ENCODE peak calls at places on chromosomes 16 and 17, in six cellular contexts. B is GM23338; L is iPS DF 6.9; C is upper lobe of right lung; P is CD8-positive, alpha-beta memory T cell; Y is OCI-LY7. M is an unnamed sample.

GRCh38 chr16:23863511-23864422 is 28.0 kb downstream of the PRKCB start:
- DNase-seq in P (peak; percentile 59), B (no peak), L (no peak), Y (peak; percentile 86), C (no peak), M (no peak)

GRCh38 chr17:13597723-13598347 is 3.9 kb downstream of the HS3ST3A1 start:
- DNase-seq in Y (peak; percentile 49), B (peak; percentile 46), C (no peak), P (peak; percentile 31), L (no peak), M (peak; percentile 59)

GRCh38 chr16:59635674-59636073 is 901.6 kb upstream of the GOT2 start:
- DNase-seq in Y (no peak), C (no peak), P (no peak), B (no peak), L (no peak), M (no peak)

GRCh38 chr17:68353121-68353521 is 61.8 kb downstream of the ARSG start:
- DNase-seq in C (no peak), B (no peak), P (no peak), L (no peak), Y (no peak), M (no peak)

GRCh38 chr16:59192551-59193199 is 458.6 kb upstream of the GOT2 start:
- DNase-seq in P (no peak), L (peak; percentile 54), Y (peak; percentile 10), C (no peak), B (peak; percentile 91), M (no peak)

GRCh38 chr16:86874141-86874540 is 295.8 kb downstream of the FOXL1 start:
- DNase-seq in P (no peak), Y (peak; percentile 31), L (no peak), C (no peak), B (peak; percentile 74), M (no peak)

GRCh38 chr17:2723997-2724782 is 12.6 kb upstream of the CLUH start:
- DNase-seq in Y (no peak), C (no peak), B (peak; percentile 90), P (no peak), L (no peak), M (peak; percentile 58)

GRCh38 chr17:73718912-73719311 is 74.7 kb upstream of the SDK2 start:
- DNase-seq in B (no peak), L (no peak), C (no peak), Y (no peak), P (no peak), M (no peak)

GRCh38 chr17:72123964-72124791 is 3.4 kb downstream of the SOX9 start:
- DNase-seq in P (no peak), C (no peak), B (peak; percentile 69), Y (no peak), L (no peak), M (peak; percentile 61)

GRCh38 chr17:35345445-35345925 is 27.9 kb downstream of the SLFN11 start:
- DNase-seq in C (no peak), P (no peak), L (no peak), B (peak; percentile 23), Y (no peak), M (no peak)

GRCh38 chr16:60684002-60684401 is 1352.2 kb downstream of the CDH8 start:
- DNase-seq in Y (no peak), C (no peak), L (no peak), B (no peak), P (no peak), M (no peak)

GRCh38 chr17:34672176-34672785 is 92.9 kb downstream of the TMEM132E start:
- DNase-seq in Y (no peak), L (no peak), P (no peak), B (no peak), C (no peak), M (no peak)

GRCh38 chr17:6072157-6072556 is 2.0 kb downstream of the WSCD1 start:
- DNase-seq in C (no peak), L (no peak), P (no peak), Y (no peak), B (no peak), M (no peak)

GRCh38 chr16:87918866-87919680 is 17.3 kb downstream of the CA5A start:
- DNase-seq in Y (no peak), L (no peak), B (no peak), C (no peak), P (no peak), M (peak; percentile 65)

GRCh38 chr16:72847187-72848044 is 200.5 kb downstream of the ZFHX3 start:
- DNase-seq in C (no peak), Y (peak; percentile 34), P (no peak), L (no peak), B (peak; percentile 73), M (no peak)

GRCh38 chr16:86593913-86594312 is 15.6 kb downstream of the FOXL1 start:
- DNase-seq in L (no peak), C (no peak), Y (no peak), B (no peak), P (no peak), M (no peak)

GRCh38 chr16:26598061-26598460 is 468.7 kb upstream of the C16orf82 start:
- DNase-seq in C (no peak), Y (no peak), P (peak; percentile 12), B (no peak), L (no peak), M (no peak)

DNA sequence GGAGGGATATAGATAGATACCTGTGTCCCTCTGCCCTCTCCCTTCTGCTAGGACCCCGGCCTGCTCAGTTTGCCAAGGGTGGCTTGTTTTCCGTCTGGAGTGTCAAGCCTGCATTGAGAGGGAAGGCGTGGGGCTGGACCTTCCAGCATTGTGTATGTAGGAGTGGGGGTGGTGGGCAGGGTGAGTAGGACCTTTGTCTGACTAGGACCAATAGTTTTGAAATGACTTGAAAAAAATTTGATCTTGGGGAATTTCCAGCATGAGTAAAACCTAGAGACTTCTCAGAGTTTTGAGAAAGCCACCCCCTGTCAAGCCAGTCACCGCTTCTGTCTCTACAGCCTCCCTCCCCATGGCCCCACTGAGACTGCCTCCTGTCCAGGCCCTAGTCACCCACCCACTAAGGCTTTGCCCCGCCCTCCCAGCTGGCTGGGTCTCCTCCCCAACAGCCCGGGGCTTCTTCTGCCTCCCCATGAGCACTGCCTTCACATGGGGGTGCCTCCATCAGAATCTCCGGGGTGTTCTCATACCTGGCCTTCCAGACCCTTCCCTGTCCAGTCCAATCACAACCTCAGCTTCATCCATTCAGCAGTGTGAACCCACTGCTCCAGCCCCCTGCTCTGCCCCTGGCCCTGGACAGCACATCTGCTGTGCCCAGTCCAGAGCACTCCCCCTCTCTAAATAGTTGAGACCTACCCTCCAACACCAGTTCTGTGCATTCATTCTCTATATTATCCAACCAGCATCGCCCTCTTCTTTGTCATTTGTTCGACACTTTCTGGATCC is 207.0 kb downstream of the MSI2 start:
- DNase-seq in B (no peak), P (no peak), Y (no peak), L (no peak), C (no peak), M (peak; percentile 63)
- H3K27ac ChIP-seq in B (no peak overlapping the region), P (no peak overlapping the region), Y (no peak overlapping the region), L (no peak overlapping the region), C (no peak overlapping the region), M (no peak overlapping the region)

DNA sequence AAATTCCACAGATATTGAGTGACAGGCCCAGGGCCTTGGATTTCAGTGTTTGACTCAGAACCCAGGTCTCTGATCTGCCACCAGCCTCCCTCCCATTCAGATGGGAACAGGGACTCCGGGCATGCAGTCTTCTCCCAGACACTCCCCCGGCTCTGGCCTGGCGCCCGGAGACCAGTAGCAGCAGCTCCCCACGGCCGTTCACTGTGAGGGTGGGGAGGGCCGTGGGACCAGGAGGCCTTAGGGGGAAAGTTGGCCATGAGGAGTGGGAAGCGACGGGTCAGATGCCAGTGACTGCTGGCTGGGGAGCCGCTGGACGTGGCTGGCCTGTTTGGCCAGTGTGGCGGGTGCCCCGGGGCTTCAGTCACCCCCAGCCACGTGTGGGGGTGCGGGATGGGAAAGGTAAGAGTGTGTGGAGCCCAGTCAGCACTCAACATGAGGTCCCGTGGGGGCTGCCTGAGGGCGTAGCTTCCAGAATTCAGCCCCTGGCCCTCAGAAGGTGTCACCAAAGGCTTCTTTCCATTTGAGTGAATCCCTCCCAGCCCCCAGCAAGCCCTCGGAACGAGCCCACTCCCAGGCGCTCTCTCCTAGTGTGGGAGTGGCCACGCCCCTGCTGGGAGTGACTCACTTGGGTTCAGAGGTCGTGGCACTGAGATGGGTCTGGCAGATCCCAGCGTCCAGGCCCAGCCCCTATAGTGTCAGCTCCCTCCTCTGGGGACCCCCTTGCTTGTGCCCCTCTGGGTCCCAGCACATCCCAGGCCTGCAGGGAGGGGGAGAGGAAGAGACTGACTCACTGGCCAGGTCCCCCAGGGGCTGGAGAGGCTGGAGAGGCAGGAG is 309.4 kb downstream of the SEC14L1 start:
- DNase-seq in L (no peak), Y (peak; percentile 58), C (no peak), B (peak; percentile 62), P (no peak), M (peak; percentile 91)
- H3K4me1 ChIP-seq in L (peaks cover 21% of the 10 kb centered on the region), Y (peaks cover 69% of the 10 kb centered on the region), C (peaks cover 87% of the 10 kb centered on the region), B (peaks cover 40% of the 10 kb centered on the region), P (peaks cover 67% of the 10 kb centered on the region), M (peaks cover 36% of the 10 kb centered on the region)

GRCh38 chr16:81718637-81719036 is 60.5 kb upstream of the PLCG2 start:
- DNase-seq in C (no peak), Y (no peak), L (no peak), P (no peak), B (no peak), M (no peak)
- H3K27ac ChIP-seq in C (no peak overlapping the region), Y (no peak overlapping the region), L (no peak overlapping the region), P (peak overlapping the region; percentile 66), B (no peak overlapping the region), M (no peak overlapping the region)

GRCh38 chr16:74999208-74999682 is 421 bp downstream of the ZNRF1 start:
- DNase-seq in B (peak; percentile 36), C (peak; percentile 70), P (no peak), L (no peak), Y (no peak), M (peak; percentile 38)

GRCh38 chr16:74999683-75000480 is 1.1 kb downstream of the ZNRF1 start:
- DNase-seq in Y (peak; percentile 53), C (peak; percentile 79), P (peak; percentile 61), B (peak; percentile 80), L (no peak), M (peak; percentile 44)

GRCh38 chr16:74997042-74997491 is 1.8 kb upstream of the ZNRF1 start:
- DNase-seq in P (no peak), Y (no peak), B (no peak), L (no peak), C (no peak), M (no peak)

GRCh38 chr16:74998481-74999207 is at the start of gene ZNRF1:
- DNase-seq in P (peak; percentile 66), B (peak; percentile 92), Y (peak; percentile 84), C (peak; percentile 92), L (peak; percentile 68), M (peak; percentile 95)

DNA sequence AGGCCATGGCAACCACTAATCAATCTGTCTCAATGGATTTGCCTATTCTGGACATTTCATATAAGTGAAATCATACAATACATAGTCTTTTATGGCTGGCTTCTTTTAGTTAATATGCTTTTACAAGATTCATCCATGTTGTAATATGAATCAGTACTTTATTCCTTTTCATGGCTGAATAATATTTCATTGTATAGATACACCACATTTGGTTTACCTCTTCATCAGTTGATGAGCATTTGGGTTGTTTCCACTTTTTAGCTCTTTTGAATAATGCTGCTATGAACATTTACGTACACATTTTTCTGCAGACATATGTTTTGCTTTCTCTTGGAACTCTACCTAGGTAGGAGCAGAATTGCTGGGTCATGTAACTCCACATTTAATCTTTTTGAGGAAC is 2.8 kb upstream of the ZNRF1 start:
- DNase-seq in C (no peak), P (no peak), L (no peak), Y (no peak), B (no peak), M (no peak)
- H3K4me1 ChIP-seq in C (peaks cover 16% of the 10 kb centered on the region), P (peaks cover 15% of the 10 kb centered on the region), L (peaks cover 5% of the 10 kb centered on the region), Y (peaks cover 23% of the 10 kb centered on the region), B (peaks cover 22% of the 10 kb centered on the region), M (peaks cover 2% of the 10 kb centered on the region)